ENCODE peak calls at places on chromosomes 4 and X, in seven cellular contexts. J is choroid plexus epithelial cell, F is PC-3, O is kidney epithelial cell, U is IMR-90, Q is fibroblast of the aortic adventitia, N is AG10803. G is an unnamed sample.
A peak's percentile ranks its signal among the peaks of the same experiment; 100 is the strongest.

GRCh38 chrX:17689971-17690409 is 47.3 kb upstream of the SCML1 start:
- DNase-seq in J (peak; percentile 81), F (peak; percentile 77), O (peak; percentile 28), U (peak; percentile 72), Q (peak; percentile 81), N (peak; percentile 82), G (peak; percentile 77)

GRCh38 chr4:10122236-10122932 is 5.8 kb upstream of the WDR1 start:
- DNase-seq in J (no peak), F (no peak), O (no peak), U (no peak), Q (no peak), N (no peak), G (no peak)

GRCh38 chrX:151713859-151714258 is 2.0 kb upstream of the FATE1 start:
- DNase-seq in J (peak; percentile 11), F (peak; percentile 47), O (no peak), U (no peak), Q (peak; percentile 5), N (no peak), G (no peak)

GRCh38 chr4:23728971-23729370 is 160.9 kb downstream of the PPARGC1A start:
- DNase-seq in J (no peak), F (no peak), O (no peak), U (no peak), Q (peak; percentile 2), N (no peak), G (no peak)

GRCh38 chrX:9865804-9866471 is 79.7 kb downstream of the SHROOM2 start:
- DNase-seq in J (no peak), F (peak; percentile 63), O (no peak), U (peak; percentile 61), Q (no peak), N (no peak), G (no peak)

GRCh38 chrX:43881410-43882293 is 598 bp downstream of the MAOB start:
- DNase-seq in J (no peak), F (no peak), O (no peak), U (no peak), Q (no peak), N (peak; percentile 0), G (no peak)

GRCh38 chr4:123340381-123340701 is 56.3 kb upstream of the SPRY1 start:
- DNase-seq in J (peak; percentile 86), F (peak; percentile 91), O (no peak), U (peak; percentile 95), Q (peak; percentile 89), N (peak; percentile 77), G (peak; percentile 91)

GRCh38 chrX:130805906-130806305 is 97.1 kb downstream of the ENOX2 start:
- DNase-seq in J (no peak), F (peak; percentile 61), O (no peak), U (no peak), Q (peak; percentile 34), N (no peak), G (no peak)

GRCh38 chrX:103363046-103363445 is 6.7 kb downstream of the TCEAL9 start:
- DNase-seq in J (no peak), F (no peak), O (no peak), U (no peak), Q (no peak), N (no peak), G (no peak)

GRCh38 chrX:87517571-87518141 is at the start of gene KLHL4:
- DNase-seq in J (peak; percentile 97), F (peak; percentile 70), O (peak; percentile 79), U (peak; percentile 74), Q (peak; percentile 92), N (no peak), G (peak; percentile 96)

GRCh38 chr4:126701756-126702155 is 931.0 kb upstream of the INTU start:
- DNase-seq in J (no peak), F (no peak), O (no peak), U (peak; percentile 81), Q (peak; percentile 70), N (peak; percentile 94), G (peak; percentile 70)

GRCh38 chr4:6290769-6291547 is 21.3 kb downstream of the WFS1 start:
- DNase-seq in J (no peak), F (no peak), O (no peak), U (no peak), Q (no peak), N (no peak), G (no peak)

GRCh38 chr4:1330761-1331590 is 16.0 kb upstream of the UVSSA start:
- DNase-seq in J (no peak), F (no peak), O (no peak), U (no peak), Q (no peak), N (no peak), G (no peak)

GRCh38 chr4:162523171-162523570 is 359.4 kb upstream of the FSTL5 start:
- DNase-seq in J (peak; percentile 6), F (no peak), O (peak; percentile 10), U (no peak), Q (no peak), N (no peak), G (peak; percentile 17)

GRCh38 chrX:71195959-71196727 is 26.9 kb upstream of the GJB1 start:
- DNase-seq in J (no peak), F (no peak), O (no peak), U (no peak), Q (no peak), N (no peak), G (no peak)

GRCh38 chrX:31217111-31217510 is 145.3 kb upstream of the FTHL17 start:
- DNase-seq in J (no peak), F (no peak), O (no peak), U (no peak), Q (no peak), N (no peak), G (no peak)

GRCh38 chr4:91127891-91128290 is 1000.7 kb downstream of the CCSER1 start:
- DNase-seq in J (no peak), F (no peak), O (no peak), U (no peak), Q (no peak), N (no peak), G (no peak)

GRCh38 chr4:89660851-89661250 is 176.1 kb downstream of the SNCA start:
- DNase-seq in J (peak; percentile 21), F (no peak), O (no peak), U (no peak), Q (no peak), N (peak; percentile 5), G (no peak)

GRCh38 chr4:2795558-2796260 is 2.8 kb downstream of the SH3BP2 start:
- DNase-seq in J (no peak), F (no peak), O (no peak), U (no peak), Q (no peak), N (no peak), G (no peak)

GRCh38 chr4:77360451-77360850 is 203.4 kb downstream of the CCNG2 start:
- DNase-seq in J (no peak), F (no peak), O (peak; percentile 2), U (no peak), Q (no peak), N (no peak), G (no peak)

GRCh38 chrX:41275661-41276609 is 58.0 kb upstream of the DDX3X start:
- DNase-seq in J (peak; percentile 59), F (peak; percentile 53), O (no peak), U (peak; percentile 57), Q (peak; percentile 65), N (peak; percentile 49), G (peak; percentile 46)

GRCh38 chr4:5784021-5784420 is 73.0 kb downstream of the EVC start:
- DNase-seq in J (no peak), F (no peak), O (no peak), U (no peak), Q (no peak), N (no peak), G (no peak)

GRCh38 chrX:40057405-40057804 is 40.4 kb downstream of the BCOR start:
- DNase-seq in J (no peak), F (no peak), O (no peak), U (no peak), Q (no peak), N (no peak), G (no peak)
- TF ChIP-seq CTCF in J (peak; percentile 39), F (peak; percentile 39), O (no peak), U (peak; percentile 7), Q (no peak), N (no peak), G (no peak)

DNA sequence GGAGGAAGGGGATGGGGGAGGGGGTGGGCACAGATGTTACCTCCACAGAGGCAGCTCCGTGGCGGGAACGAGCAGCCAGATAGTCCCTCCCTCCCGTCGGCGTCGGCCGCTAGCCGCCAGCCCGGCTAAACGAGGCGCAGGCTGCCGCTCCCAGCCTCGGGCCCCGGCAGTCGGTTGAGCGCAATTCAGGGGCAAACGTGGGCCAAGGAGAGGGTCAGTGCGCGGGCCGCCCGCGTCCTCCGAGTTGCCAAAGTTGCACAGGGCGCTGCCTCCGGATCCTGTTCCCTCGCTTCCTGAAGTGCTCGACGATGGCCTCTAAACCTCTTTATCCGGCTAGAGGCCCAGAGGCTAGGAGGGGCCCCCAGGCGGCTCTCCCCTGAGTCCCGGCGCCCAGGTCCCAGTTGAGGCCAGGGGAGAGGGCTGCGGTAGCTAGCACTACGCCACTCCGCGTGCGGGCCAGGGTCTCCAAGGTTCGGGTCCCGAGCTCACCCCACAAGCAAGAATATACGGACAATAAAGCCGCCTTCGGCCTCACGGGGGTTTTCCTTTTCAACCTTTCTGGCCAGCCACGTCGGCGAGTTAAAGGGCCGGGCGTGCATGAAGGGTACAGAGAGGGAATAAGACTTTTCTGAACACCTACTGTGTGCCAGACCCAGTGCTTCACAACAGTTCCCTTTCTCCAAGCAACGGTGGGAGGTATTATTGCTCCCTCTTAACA is 138.7 kb upstream of the ZIC3 start:
- DNase-seq in J (no peak), F (no peak), O (no peak), U (no peak), Q (no peak), N (no peak), G (no peak)
- H3K4me3 ChIP-seq in J (peak overlapping the region; percentile 58), F (no peak overlapping the region), O (no peak overlapping the region), U (no peak overlapping the region), Q (peak overlapping the region; percentile 60), N (peak overlapping the region; percentile 56), G (peak overlapping the region; percentile 46)

GRCh38 chr4:143336828-143337599 is at the start of gene GAB1:
- DNase-seq in J (peak; percentile 78), F (peak; percentile 76), O (no peak), U (peak; percentile 80), Q (peak; percentile 62), N (peak; percentile 52), G (peak; percentile 75)
- TF ChIP-seq CTCF in J (peak; percentile 21), F (peak; percentile 18), O (no peak), U (no peak), Q (no peak), N (peak; percentile 25), G (peak; percentile 12)

GRCh38 chrX:68827848-68828562 is 816 bp upstream of the EFNB1 start:
- DNase-seq in J (peak; percentile 90), F (peak; percentile 93), O (peak; percentile 21), U (peak; percentile 76), Q (peak; percentile 84), N (peak; percentile 68), G (peak; percentile 81)
- H3K4me3 ChIP-seq in J (peak overlapping the region; percentile 5), F (peak overlapping the region; percentile 93), O (peak overlapping the region; percentile 19), U (peak overlapping the region; percentile 26), Q (peak overlapping the region; percentile 50), N (peak overlapping the region; percentile 22), G (no peak overlapping the region)

G was measured in astrocyte of the spinal cord.